ENCODE peak calls at places on chromosome 11, in nine cellular contexts. K, V, T, N, E, C, U, J and I are unnamed samples.
A peak's percentile ranks its signal among the peaks of the same experiment; 100 is the strongest.

GRCh38 chr11:7688238-7688826 is 15.0 kb upstream of the CYB5R2 start:
- DNase-seq in K (no peak), V (peak; percentile 37), T (peak; percentile 31), N (no peak), E (no peak), C (no peak), U (peak; percentile 50), J (no peak), I (no peak)

GRCh38 chr11:110989734-110990133 is 255.8 kb upstream of the POU2AF2 start:
- DNase-seq in K (no peak), V (no peak), T (peak; percentile 90), N (peak; percentile 82), E (no peak), C (no peak), U (no peak), J (peak; percentile 79), I (no peak)

GRCh38 chr11:31092638-31093037 is 276.9 kb downstream of the DCDC1 start:
- DNase-seq in K (no peak), V (no peak), T (no peak), N (no peak), E (no peak), C (no peak), U (no peak), J (no peak), I (no peak)

GRCh38 chr11:40094954-40095353 is 1364.5 kb downstream of the LRRC4C start:
- DNase-seq in K (no peak), V (no peak), T (no peak), N (no peak), E (no peak), C (no peak), U (no peak), J (no peak), I (no peak)

GRCh38 chr11:111775024-111775710 is 9.0 kb upstream of the PPP2R1B start:
- DNase-seq in K (no peak), V (no peak), T (peak; percentile 50), N (no peak), E (no peak), C (no peak), U (no peak), J (peak; percentile 49), I (no peak)

GRCh38 chr11:4048340-4048739 is 46.3 kb upstream of the RRM1 start:
- DNase-seq in K (no peak), V (no peak), T (peak; percentile 73), N (no peak), E (no peak), C (no peak), U (no peak), J (no peak), I (no peak)

GRCh38 chr11:123391646-123392348 is 38.3 kb upstream of the GRAMD1B start:
- DNase-seq in K (no peak), V (no peak), T (no peak), N (no peak), E (no peak), C (no peak), U (no peak), J (no peak), I (no peak)

GRCh38 chr11:8699903-8700302 is 17.3 kb downstream of the RPL27A start:
- DNase-seq in K (no peak), V (no peak), T (peak; percentile 55), N (no peak), E (no peak), C (peak; percentile 22), U (no peak), J (no peak), I (no peak)

GRCh38 chr11:114215428-114215827 is 80.8 kb upstream of the NNMT start:
- DNase-seq in K (no peak), V (no peak), T (no peak), N (no peak), E (no peak), C (no peak), U (no peak), J (no peak), I (no peak)

GRCh38 chr11:2298131-2298794 is 3.5 kb downstream of the C11orf21 start:
- DNase-seq in K (no peak), V (no peak), T (no peak), N (no peak), E (no peak), C (no peak), U (no peak), J (no peak), I (no peak)

GRCh38 chr11:23569134-23569533 is 708.9 kb upstream of the CCDC179 start:
- DNase-seq in K (no peak), V (no peak), T (no peak), N (no peak), E (no peak), C (no peak), U (no peak), J (no peak), I (no peak)

GRCh38 chr11:123330948-123331347 is 99.1 kb upstream of the GRAMD1B start:
- DNase-seq in K (no peak), V (no peak), T (no peak), N (no peak), E (no peak), C (no peak), U (no peak), J (no peak), I (no peak)

GRCh38 chr11:66268210-66268952 is at the start of gene RAB1B:
- DNase-seq in K (peak; percentile 98), V (peak; percentile 98), T (peak; percentile 99), N (peak; percentile 96), E (peak; percentile 92), C (peak; percentile 100), U (peak; percentile 94), J (peak; percentile 99), I (peak; percentile 98)

GRCh38 chr11:90912631-90913030 is 689.8 kb upstream of the CHORDC1 start:
- DNase-seq in K (no peak), V (no peak), T (no peak), N (no peak), E (no peak), C (no peak), U (no peak), J (no peak), I (no peak)

GRCh38 chr11:68297812-68298658 is 14.4 kb upstream of the LRP5 start:
- DNase-seq in K (peak; percentile 58), V (peak; percentile 74), T (peak; percentile 48), N (peak; percentile 14), E (no peak), C (peak; percentile 87), U (peak; percentile 82), J (peak; percentile 70), I (peak; percentile 81)

GRCh38 chr11:8532475-8532874 is 61.6 kb downstream of the STK33 start:
- DNase-seq in K (no peak), V (no peak), T (no peak), N (no peak), E (no peak), C (no peak), U (no peak), J (no peak), I (no peak)

GRCh38 chr11:114159320-114159719 is 99.8 kb downstream of the ZBTB16 start:
- DNase-seq in K (no peak), V (peak; percentile 53), T (no peak), N (no peak), E (no peak), C (no peak), U (no peak), J (no peak), I (no peak)

GRCh38 chr11:19519344-19519743 is 193.3 kb upstream of the NAV2 start:
- DNase-seq in K (no peak), V (no peak), T (no peak), N (no peak), E (no peak), C (no peak), U (no peak), J (no peak), I (no peak)
- TF ChIP-seq CTCF in K (no peak), V (no peak), T (no peak), N (no peak), E (no peak), C (no peak), U (no peak), J (no peak), I (no peak)

DNA sequence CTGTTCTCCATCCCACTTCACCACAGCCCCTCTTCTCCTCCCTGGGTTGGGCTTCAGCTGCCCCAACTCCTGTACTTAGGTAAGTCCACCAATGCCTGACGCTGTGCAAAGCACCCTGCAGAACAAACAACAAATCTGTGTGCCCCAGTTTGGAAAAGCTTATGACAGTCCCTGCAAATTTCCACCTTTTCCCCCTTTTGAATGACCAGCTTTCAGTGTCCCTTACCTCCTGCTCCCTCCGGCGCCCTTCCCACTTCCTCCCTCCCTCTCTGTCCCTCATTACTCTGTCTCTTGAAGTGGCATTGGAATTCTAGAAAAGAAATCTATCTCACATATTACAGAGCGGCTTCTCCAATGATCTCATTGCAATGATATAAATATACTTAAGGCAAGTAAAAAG is 352.9 kb upstream of the B3GAT1 start:
- DNase-seq in K (no peak), V (no peak), T (no peak), N (no peak), E (no peak), C (no peak), U (no peak), J (no peak), I (no peak)
- TF ChIP-seq CTCF in K (no peak), V (no peak), T (no peak), N (no peak), E (no peak), C (no peak), U (no peak), J (no peak), I (no peak)

GRCh38 chr11:19951558-19952083 is 208.7 kb downstream of the DBX1 start:
- DNase-seq in K (peak; percentile 47), V (peak; percentile 49), T (peak; percentile 70), N (no peak), E (no peak), C (no peak), U (peak; percentile 35), J (peak; percentile 31), I (no peak)
- TF ChIP-seq CTCF in K (peak; percentile 85), V (peak; percentile 75), T (peak; percentile 73), N (peak; percentile 49), E (peak; percentile 30), C (peak; percentile 82), U (peak; percentile 87), J (peak; percentile 48), I (no peak)

GRCh38 chr11:24779791-24780190 is 282.9 kb downstream of the LUZP2 start:
- DNase-seq in K (no peak), V (no peak), T (no peak), N (no peak), E (no peak), C (no peak), U (no peak), J (no peak), I (no peak)
- TF ChIP-seq CTCF in K (no peak), V (no peak), T (peak; percentile 17), N (no peak), E (no peak), C (no peak), U (no peak), J (no peak), I (no peak)

GRCh38 chr11:18650859-18651557 is 16.9 kb upstream of the SPTY2D1 start:
- DNase-seq in K (peak; percentile 59), V (no peak), T (peak; percentile 69), N (no peak), E (no peak), C (peak; percentile 25), U (no peak), J (peak; percentile 29), I (no peak)
- TF ChIP-seq CTCF in K (peak; percentile 82), V (peak; percentile 25), T (peak; percentile 69), N (peak; percentile 51), E (peak; percentile 62), C (peak; percentile 65), U (peak; percentile 45), J (no peak), I (no peak)